ENCODE peak calls at places on chromosomes 2 and 18, in five cellular contexts. D, O, K, L and B are unnamed samples.

GRCh38 chr2:197054437-197054836 is 127.9 kb upstream of the PGAP1 start:
- DNase-seq in D (peak), K (no peak), O (no peak), L (no peak), B (no peak)

GRCh38 chr18:36813753-36814130 is 15.1 kb downstream of the TPGS2 start:
- DNase-seq in O (no peak), K (no peak), D (no peak), L (no peak), B (no peak)

GRCh38 chr2:179106342-179107178 is 56.6 kb upstream of the CCDC141 start:
- DNase-seq in O (no peak), K (peak), L (peak), D (peak), B (peak)

GRCh38 chr2:12211326-12212170 is 465.1 kb downstream of the LPIN1 start:
- DNase-seq in D (no peak), K (no peak), O (no peak), L (no peak), B (no peak)

GRCh38 chr2:182784777-182785176 is 68.7 kb downstream of the DNAJC10 start:
- DNase-seq in K (peak), O (no peak), D (peak), L (no peak), B (peak)

GRCh38 chr2:17539993-17540812 is at the start of gene VSNL1:
- DNase-seq in O (peak), L (peak), K (peak), D (peak), B (peak)

GRCh38 chr2:56522605-56523089 is 338.9 kb downstream of the CCDC85A start:
- DNase-seq in D (peak), O (no peak), L (no peak), K (peak), B (peak)

GRCh38 chr18:668263-668662 is 10.8 kb downstream of the TYMS start:
- DNase-seq in D (no peak), K (no peak), O (no peak), L (no peak), B (no peak)

GRCh38 chr18:58208207-58208944 is 164.3 kb downstream of the NEDD4L start:
- DNase-seq in D (peak), K (no peak), O (no peak), L (no peak), B (peak)

GRCh38 chr2:60806595-60806987 is 50.5 kb downstream of the PAPOLG start:
- DNase-seq in D (no peak), L (no peak), O (no peak), K (no peak), B (no peak)
- H3K4me3 ChIP-seq in D (no peak), L (no peak), O (no peak), K (no peak), B (no peak)

GRCh38 chr2:18855027-18855426 is 265.7 kb upstream of the NT5C1B start:
- DNase-seq in D (peak), K (peak), L (no peak), O (no peak), B (peak)
- TF ChIP-seq CTCF in D (peak), K (peak), L (peak), O (peak), B (peak)

GRCh38 chr2:160952462-160952861 is 207.8 kb upstream of the TANK start:
- DNase-seq in K (peak), D (peak), O (peak), L (no peak), B (no peak)
- H3K4me3 ChIP-seq in K (no peak), D (no peak), O (peak), L (peak), B (no peak)

GRCh38 chr2:149087751-149088150 is 49.3 kb downstream of the LYPD6B start:
- DNase-seq in L (no peak), D (no peak), K (no peak), O (no peak), B (no peak)
- TF ChIP-seq CTCF in L (peak), D (peak), K (peak), O (no peak), B (peak)

GRCh38 chr18:8367217-8367988 is 241.8 kb upstream of the RAB12 start:
- DNase-seq in K (peak), L (no peak), O (no peak), D (no peak), B (peak)
- H3K4me3 ChIP-seq in K (peak), L (peak), O (peak), D (no peak), B (peak)

DNA sequence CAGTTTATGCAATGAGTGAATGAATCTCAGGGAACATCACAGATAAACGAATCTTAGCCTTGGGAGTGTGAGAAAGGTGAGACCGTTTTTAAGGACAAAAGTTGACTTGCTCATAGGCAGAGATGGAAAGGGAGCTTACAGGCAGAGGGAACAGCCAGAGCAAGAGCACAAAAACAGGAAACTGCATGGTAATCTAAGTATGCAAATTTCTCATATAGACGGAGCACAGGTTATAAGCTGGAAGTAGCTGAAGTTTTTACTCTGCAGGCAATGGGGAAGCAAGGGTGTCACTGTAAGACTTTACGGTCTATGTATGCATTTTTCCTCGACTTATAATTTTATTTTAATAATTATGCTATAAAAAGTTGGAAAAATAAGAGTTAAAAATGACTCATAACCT is 44.8 kb upstream of the STRN start:
- DNase-seq in O (no peak), K (no peak), L (no peak), D (no peak), B (no peak)
- TF ChIP-seq CTCF in O (no peak), K (no peak), L (no peak), D (no peak), B (no peak)